ENCODE peak calls at places on chromosomes 16 and 17, in six cellular contexts. T is stomach, F is prostate gland, C is H1, J is sigmoid colon, M is HCT116. Q is an unnamed sample.

GRCh38 chr17:28878981-28879380 is 18.6 kb downstream of the FLOT2 start:
- DNase-seq in T (peak; percentile 35), F (no peak), M (peak; percentile 67), C (peak; percentile 67), J (no peak), Q (no peak)

GRCh38 chr17:72120878-72121163 is at the start of gene SOX9:
- DNase-seq in C (peak; percentile 77), F (peak; percentile 97), J (peak; percentile 86), T (peak; percentile 92), M (peak; percentile 95), Q (no peak)

GRCh38 chr16:68091604-68092261 is 6.6 kb downstream of the NFATC3 start:
- DNase-seq in M (no peak), F (peak; percentile 52), C (no peak), T (no peak), J (no peak), Q (no peak)

GRCh38 chr16:65497571-65497970 is 375.7 kb upstream of the CDH11 start:
- DNase-seq in C (no peak), T (no peak), J (no peak), F (no peak), M (no peak), Q (no peak)

GRCh38 chr16:86510465-86511261 is at the start of gene FOXF1:
- DNase-seq in M (no peak), T (no peak), F (no peak), C (no peak), J (no peak), Q (no peak)

GRCh38 chr17:16351831-16352230 is 1.4 kb downstream of the CENPV start:
- DNase-seq in C (no peak), F (no peak), M (no peak), T (no peak), J (no peak), Q (no peak)

GRCh38 chr16:75225678-75226515 is 7.1 kb downstream of the CTRB1 start:
- DNase-seq in J (no peak), M (no peak), T (no peak), F (no peak), C (no peak), Q (no peak)

GRCh38 chr17:43094129-43094834 is 30.9 kb downstream of the BRCA1 start:
- DNase-seq in F (no peak), C (no peak), T (no peak), M (no peak), J (no peak), Q (no peak)

GRCh38 chr17:75693500-75694481 is 26.7 kb downstream of the SAP30BP start:
- DNase-seq in T (no peak), J (peak; percentile 96), F (peak; percentile 97), M (peak; percentile 76), C (no peak), Q (no peak)

GRCh38 chr16:14132696-14133048 is 61.6 kb downstream of the MRTFB start:
- DNase-seq in C (no peak), F (no peak), T (no peak), J (no peak), M (no peak), Q (no peak)

GRCh38 chr17:79298801-79299200 is 224.2 kb downstream of the ENGASE start:
- DNase-seq in M (no peak), F (no peak), C (no peak), J (no peak), T (no peak), Q (no peak)

GRCh38 chr17:48608494-48608834 is 2.4 kb downstream of the HOXB7 start:
- DNase-seq in F (no peak), C (no peak), J (no peak), M (no peak), T (no peak), Q (no peak)

GRCh38 chr17:34652001-34652400 is 72.6 kb downstream of the TMEM132E start:
- DNase-seq in F (no peak), C (no peak), J (no peak), T (no peak), M (no peak), Q (no peak)

GRCh38 chr17:35749560-35750412 is 3.3 kb downstream of the GAS2L2 start:
- DNase-seq in J (no peak), F (no peak), C (no peak), M (no peak), T (peak; percentile 38), Q (no peak)

GRCh38 chr16:16042076-16042475 is 92.7 kb downstream of the ABCC1 start:
- DNase-seq in M (no peak), C (no peak), T (peak; percentile 93), J (no peak), F (peak; percentile 74), Q (no peak)

GRCh38 chr16:11916524-11917285 is 949 bp upstream of the GSPT1 start:
- DNase-seq in F (peak; percentile 67), M (no peak), C (no peak), T (peak; percentile 60), J (no peak), Q (no peak)

GRCh38 chr16:4495766-4496165 is 19.6 kb downstream of the HMOX2 start:
- DNase-seq in J (no peak), C (no peak), T (no peak), M (no peak), F (no peak), Q (no peak)

GRCh38 chr16:1961651-1962067 is 2.3 kb downstream of the NDUFB10 start:
- DNase-seq in C (no peak), F (no peak), M (no peak), T (no peak), J (no peak), Q (no peak)

GRCh38 chr16:24925163-24925562 is 79.4 kb downstream of the SLC5A11 start:
- DNase-seq in M (no peak), T (no peak), F (no peak), J (no peak), C (no peak), Q (no peak)

GRCh38 chr16:46914556-46915201 is 30.5 kb downstream of the GPT2 start:
- DNase-seq in J (no peak), C (no peak), T (no peak), M (no peak), F (no peak), Q (no peak)

GRCh38 chr16:27985981-27986380 is 77.5 kb downstream of the GSG1L start:
- DNase-seq in J (peak; percentile 37), T (no peak), M (no peak), F (no peak), C (no peak), Q (no peak)

GRCh38 chr16:4283939-4284338 is 11.1 kb upstream of the TFAP4 start:
- DNase-seq in J (no peak), M (no peak), T (no peak), C (no peak), F (no peak), Q (no peak)

GRCh38 chr17:72183194-72183685 is 62.4 kb downstream of the SOX9 start:
- DNase-seq in J (no peak), F (peak; percentile 75), M (no peak), C (no peak), T (no peak), Q (no peak)

GRCh38 chr16:51577621-51578303 is 426.7 kb upstream of the SALL1 start:
- DNase-seq in C (peak; percentile 23), J (no peak), M (no peak), F (no peak), T (no peak), Q (no peak)

GRCh38 chr17:47847341-47848197 is 3.4 kb downstream of the SP6 start:
- DNase-seq in F (no peak), J (no peak), C (no peak), T (no peak), M (no peak), Q (no peak)

GRCh38 chr16:76800196-76800595 is 390.8 kb upstream of the MON1B start:
- DNase-seq in J (no peak), M (no peak), T (no peak), F (no peak), C (no peak), Q (no peak)

GRCh38 chr17:60519795-60520194 is 6.2 kb downstream of the APPBP2 start:
- DNase-seq in J (no peak), C (no peak), M (no peak), T (no peak), F (no peak), Q (no peak)

GRCh38 chr17:7411427-7411750 is 3.7 kb downstream of the NLGN2 start:
- DNase-seq in T (no peak), M (no peak), C (no peak), F (no peak), J (no peak), Q (no peak)

GRCh38 chr17:39174907-39175694 is 9.1 kb upstream of the ARL5C start:
- DNase-seq in M (peak; percentile 26), J (peak; percentile 90), T (peak; percentile 81), C (peak; percentile 82), F (peak; percentile 57), Q (peak; percentile 48)

DNA sequence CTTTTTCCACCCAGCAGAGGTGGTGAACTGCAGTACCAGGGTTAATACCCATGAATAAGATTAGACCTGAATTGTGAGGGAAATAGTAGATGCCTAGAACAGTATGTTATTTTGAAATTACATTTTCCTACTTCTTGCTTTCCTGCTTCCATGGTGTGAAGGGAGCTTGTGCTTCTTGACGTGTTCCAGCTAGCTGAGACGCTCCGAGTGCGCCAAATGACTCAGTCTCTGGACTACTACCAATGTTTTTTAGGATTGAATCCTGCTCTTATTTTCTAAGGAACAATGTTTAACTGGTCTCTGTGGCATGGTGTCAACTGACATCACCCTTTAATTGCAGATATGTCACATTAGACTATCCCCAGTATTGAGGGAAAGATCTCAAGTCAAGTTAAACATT is 151.2 kb upstream of the MAF start:
- DNase-seq in F (peak; percentile 73), T (no peak), J (peak; percentile 86), C (no peak), M (no peak), Q (no peak)
- TF ChIP-seq POLR2AphosphoS5 in F (peak; percentile 79), T (no peak), J (no peak), C (no peak), M (no peak), Q (no peak)

GRCh38 chr17:20302191-20302917 is 165.0 kb downstream of the LGALS9B start:
- DNase-seq in M (no peak), F (no peak), J (no peak), T (no peak), C (no peak), Q (no peak)
- H3K36me3 ChIP-seq in M (peaks cover 4% of the 10 kb centered on the region), F (no peaks in the 10 kb centered on the region), J (no peaks in the 10 kb centered on the region), T (no peaks in the 10 kb centered on the region), C (peaks cover 6% of the 10 kb centered on the region), Q (no peaks in the 10 kb centered on the region)

DNA sequence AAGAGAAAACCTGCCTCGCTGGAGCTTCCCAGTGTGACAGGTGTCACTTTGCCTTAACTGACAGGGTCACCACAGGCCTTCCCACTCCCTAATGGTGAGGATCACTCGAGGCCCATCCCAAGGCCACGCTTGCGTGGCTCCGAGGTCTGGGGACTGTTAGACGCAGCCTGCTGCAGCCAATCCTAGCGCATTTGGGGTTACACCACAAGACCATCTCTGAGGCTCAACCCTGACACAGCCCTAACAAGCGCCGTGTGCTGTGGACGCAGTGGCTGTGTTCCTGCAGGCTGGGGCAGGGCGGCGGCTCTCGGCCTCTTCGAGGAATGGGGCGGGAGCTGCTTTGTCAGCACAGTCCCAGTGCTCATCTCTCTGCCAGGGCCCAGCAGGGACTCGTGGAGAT is 66.0 kb upstream of the CHMP6 start:
- DNase-seq in T (no peak), M (no peak), J (peak; percentile 52), C (no peak), F (no peak), Q (no peak)
- TF ChIP-seq POLR2AphosphoS5 in T (no peak), M (no peak), J (no peak), C (no peak), F (no peak), Q (no peak)

DNA sequence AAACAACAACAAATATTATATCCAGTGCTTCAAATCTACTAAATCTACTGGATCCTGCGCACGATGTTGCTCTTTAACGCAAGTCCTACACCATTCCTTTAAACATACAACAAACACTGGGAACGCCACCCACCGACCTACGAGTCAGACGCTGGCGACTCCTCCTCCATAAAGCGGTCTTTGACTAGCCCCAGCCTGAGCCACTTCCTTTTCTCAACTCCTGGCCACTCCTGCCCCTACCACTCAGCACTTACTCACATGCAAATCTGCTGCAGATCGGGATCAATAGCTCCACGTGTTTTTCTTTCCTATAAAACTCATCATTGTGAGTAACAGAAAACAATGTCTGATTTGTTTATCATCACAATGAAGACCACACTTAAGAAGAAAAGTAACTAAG is 32.8 kb upstream of the MNT start:
- DNase-seq in M (no peak), T (no peak), F (no peak), J (no peak), C (no peak), Q (no peak)
- H3K36me3 ChIP-seq in M (peaks cover 23% of the 10 kb centered on the region), T (peaks cover 37% of the 10 kb centered on the region), F (no peaks in the 10 kb centered on the region), J (peaks cover 65% of the 10 kb centered on the region), C (peaks cover 10% of the 10 kb centered on the region), Q (peaks cover 39% of the 10 kb centered on the region)